ENCODE peak calls at places on chromosomes 13 and 19, in six cellular contexts. One of them, this sample, is unnamed.

GRCh38 chr13:39616087-39616694 is 13.2 kb upstream of the LHFPL6 start:
- DNase-seq in neural progenitor cell: peak; percentile 84
- DNase-seq in lung: no peak
- DNase-seq in IMR-90: peak; percentile 68
- DNase-seq in heart right ventricle: peak; percentile 70
- DNase-seq in A673: peak; percentile 89
- DNase-seq in this sample: peak; percentile 56

GRCh38 chr19:46573679-46574522 is 27.2 kb upstream of the CALM3 start:
- DNase-seq in heart right ventricle: no peak
- DNase-seq in A673: no peak
- DNase-seq in neural progenitor cell: no peak
- DNase-seq in lung: no peak
- DNase-seq in IMR-90: no peak
- DNase-seq in this sample: no peak

GRCh38 chr13:42740753-42741152 is 40.6 kb upstream of the FAM216B start:
- DNase-seq in lung: peak; percentile 54
- DNase-seq in heart right ventricle: peak; percentile 23
- DNase-seq in A673: peak; percentile 52
- DNase-seq in IMR-90: no peak
- DNase-seq in neural progenitor cell: no peak
- DNase-seq in this sample: peak; percentile 31

GRCh38 chr13:35984776-35985453 is 146.3 kb downstream of the DCLK1 start:
- DNase-seq in IMR-90: no peak
- DNase-seq in neural progenitor cell: peak; percentile 67
- DNase-seq in lung: no peak
- DNase-seq in heart right ventricle: no peak
- DNase-seq in A673: peak; percentile 70
- DNase-seq in this sample: no peak

GRCh38 chr13:77946522-77946921 is 27.9 kb upstream of the EDNRB start:
- DNase-seq in A673: no peak
- DNase-seq in IMR-90: no peak
- DNase-seq in neural progenitor cell: no peak
- DNase-seq in heart right ventricle: peak; percentile 6
- DNase-seq in lung: no peak
- DNase-seq in this sample: no peak

GRCh38 chr13:38914070-38914469 is 76.6 kb downstream of the STOML3 start:
- DNase-seq in IMR-90: no peak
- DNase-seq in A673: no peak
- DNase-seq in heart right ventricle: no peak
- DNase-seq in neural progenitor cell: no peak
- DNase-seq in lung: no peak
- DNase-seq in this sample: no peak

GRCh38 chr19:10748924-10749434 is 31.1 kb downstream of the DNM2 start:
- DNase-seq in A673: no peak
- DNase-seq in lung: peak; percentile 77
- DNase-seq in IMR-90: no peak
- DNase-seq in heart right ventricle: no peak
- DNase-seq in neural progenitor cell: no peak
- DNase-seq in this sample: peak; percentile 38

GRCh38 chr13:67186985-67187569 is 43.1 kb downstream of the PCDH9 start:
- DNase-seq in neural progenitor cell: peak; percentile 30
- DNase-seq in lung: no peak
- DNase-seq in A673: no peak
- DNase-seq in heart right ventricle: no peak
- DNase-seq in IMR-90: no peak
- DNase-seq in this sample: no peak

GRCh38 chr19:10389863-10390262 is 9.5 kb upstream of the TYK2 start:
- DNase-seq in neural progenitor cell: peak; percentile 37
- DNase-seq in lung: no peak
- DNase-seq in heart right ventricle: no peak
- DNase-seq in IMR-90: no peak
- DNase-seq in A673: peak; percentile 56
- DNase-seq in this sample: no peak

GRCh38 chr13:106095919-106096318 is 439.5 kb downstream of the EFNB2 start:
- DNase-seq in A673: no peak
- DNase-seq in lung: no peak
- DNase-seq in heart right ventricle: no peak
- DNase-seq in neural progenitor cell: no peak
- DNase-seq in IMR-90: no peak
- DNase-seq in this sample: no peak

DNA sequence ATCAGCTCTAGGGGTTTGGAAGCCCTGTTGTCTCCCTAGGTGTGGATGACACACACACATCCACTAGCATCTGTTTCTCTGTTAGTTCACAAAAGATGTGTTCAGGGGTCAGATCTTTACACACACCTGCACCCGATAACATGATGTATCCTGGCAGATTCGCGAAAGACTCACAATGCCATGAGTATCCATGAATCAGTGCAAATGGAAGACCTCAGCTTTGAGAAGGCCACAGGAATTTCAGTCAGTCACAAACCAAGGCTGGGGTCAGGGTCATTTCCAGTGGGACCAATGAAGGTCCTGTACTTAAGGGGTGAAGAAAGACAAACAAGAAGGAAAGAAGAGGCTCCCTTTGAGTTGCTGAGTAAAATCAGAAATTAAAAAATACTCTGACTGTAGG is 898.2 kb downstream of the UQCRFS1 start:
- DNase-seq in heart right ventricle: no peak
- DNase-seq in A673: no peak
- DNase-seq in lung: no peak
- DNase-seq in IMR-90: no peak
- DNase-seq in neural progenitor cell: no peak
- DNase-seq in this sample: no peak
- H3K4me3 ChIP-seq in heart right ventricle: no peak overlapping the region
- H3K4me3 ChIP-seq in A673: no peak overlapping the region
- H3K4me3 ChIP-seq in lung: no peak overlapping the region
- H3K4me3 ChIP-seq in IMR-90: no peak overlapping the region
- H3K4me3 ChIP-seq in neural progenitor cell: no peak overlapping the region
- H3K4me3 ChIP-seq in this sample: no peak overlapping the region

GRCh38 chr13:109369357-109370052 is 416.9 kb downstream of the IRS2 start:
- DNase-seq in heart right ventricle: no peak
- DNase-seq in IMR-90: no peak
- DNase-seq in lung: no peak
- DNase-seq in neural progenitor cell: no peak
- DNase-seq in A673: no peak
- DNase-seq in this sample: no peak
- TF ChIP-seq CTCF in heart right ventricle: no peak
- TF ChIP-seq CTCF in IMR-90: no peak
- TF ChIP-seq CTCF in lung: no peak
- TF ChIP-seq CTCF in neural progenitor cell: no peak
- TF ChIP-seq CTCF in A673: no peak
- TF ChIP-seq CTCF in this sample: no peak

GRCh38 chr13:50127726-50128291 is 112.6 kb downstream of the KCNRG start:
- DNase-seq in neural progenitor cell: peak; percentile 71
- DNase-seq in A673: no peak
- DNase-seq in IMR-90: no peak
- DNase-seq in lung: no peak
- DNase-seq in heart right ventricle: no peak
- DNase-seq in this sample: no peak

GRCh38 chr13:50126378-50127016 is 111.3 kb downstream of the KCNRG start:
- DNase-seq in neural progenitor cell: peak; percentile 48
- DNase-seq in IMR-90: peak; percentile 58
- DNase-seq in lung: no peak
- DNase-seq in A673: peak; percentile 59
- DNase-seq in heart right ventricle: no peak
- DNase-seq in this sample: no peak

GRCh38 chr13:50128406-50129048 is 113.3 kb downstream of the KCNRG start:
- DNase-seq in IMR-90: no peak
- DNase-seq in lung: no peak
- DNase-seq in neural progenitor cell: peak; percentile 58
- DNase-seq in heart right ventricle: no peak
- DNase-seq in A673: no peak
- DNase-seq in this sample: no peak

GRCh38 chr13:50125556-50126377 is 110.5 kb downstream of the KCNRG start:
- DNase-seq in lung: peak; percentile 92
- DNase-seq in A673: peak; percentile 94
- DNase-seq in heart right ventricle: peak; percentile 94
- DNase-seq in neural progenitor cell: peak; percentile 88
- DNase-seq in IMR-90: peak; percentile 80
- DNase-seq in this sample: peak; percentile 78

GRCh38 chr13:50127017-50127725 is 111.9 kb downstream of the KCNRG start:
- DNase-seq in lung: no peak
- DNase-seq in A673: no peak
- DNase-seq in IMR-90: peak; percentile 50
- DNase-seq in heart right ventricle: peak; percentile 54
- DNase-seq in neural progenitor cell: peak; percentile 75
- DNase-seq in this sample: no peak
- H3K27ac ChIP-seq in lung: peak overlapping the region; percentile 100
- H3K27ac ChIP-seq in A673: peak overlapping the region; percentile 99
- H3K27ac ChIP-seq in IMR-90: peak overlapping the region; percentile 95
- H3K27ac ChIP-seq in heart right ventricle: peak overlapping the region; percentile 99
- H3K27ac ChIP-seq in neural progenitor cell: no peak overlapping the region
- H3K27ac ChIP-seq in this sample: no peak overlapping the region

GRCh38 chr19:16326401-16327130 is 1.9 kb downstream of the KLF2 start:
- DNase-seq in lung: peak; percentile 29
- DNase-seq in A673: no peak
- DNase-seq in neural progenitor cell: peak; percentile 49
- DNase-seq in IMR-90: no peak
- DNase-seq in heart right ventricle: no peak
- DNase-seq in this sample: no peak

GRCh38 chr19:16325671-16326400 is 1.2 kb downstream of the KLF2 start:
- DNase-seq in A673: peak; percentile 65
- DNase-seq in heart right ventricle: no peak
- DNase-seq in IMR-90: no peak
- DNase-seq in neural progenitor cell: peak; percentile 86
- DNase-seq in lung: peak; percentile 57
- DNase-seq in this sample: no peak

GRCh38 chr19:16327911-16328823 is 3.5 kb downstream of the KLF2 start:
- DNase-seq in neural progenitor cell: no peak
- DNase-seq in lung: peak; percentile 89
- DNase-seq in heart right ventricle: peak; percentile 78
- DNase-seq in A673: no peak
- DNase-seq in IMR-90: peak; percentile 86
- DNase-seq in this sample: no peak

GRCh38 chr19:16327501-16327900 is 2.9 kb downstream of the KLF2 start:
- DNase-seq in heart right ventricle: no peak
- DNase-seq in neural progenitor cell: no peak
- DNase-seq in A673: no peak
- DNase-seq in IMR-90: no peak
- DNase-seq in lung: no peak
- DNase-seq in this sample: no peak

GRCh38 chr19:16327131-16327450 is 2.5 kb downstream of the KLF2 start:
- DNase-seq in heart right ventricle: no peak
- DNase-seq in IMR-90: no peak
- DNase-seq in A673: no peak
- DNase-seq in neural progenitor cell: no peak
- DNase-seq in lung: no peak
- DNase-seq in this sample: no peak
- H3K4me3 ChIP-seq in heart right ventricle: peak overlapping the region; percentile 89
- H3K4me3 ChIP-seq in IMR-90: no peak overlapping the region
- H3K4me3 ChIP-seq in A673: no peak overlapping the region
- H3K4me3 ChIP-seq in neural progenitor cell: peak overlapping the region; percentile 41
- H3K4me3 ChIP-seq in lung: peak overlapping the region; percentile 82
- H3K4me3 ChIP-seq in this sample: peak overlapping the region; percentile 83

GRCh38 chr13:22944378-22944777 is 236.4 kb upstream of the SGCG start:
- DNase-seq in neural progenitor cell: no peak
- DNase-seq in lung: no peak
- DNase-seq in IMR-90: no peak
- DNase-seq in heart right ventricle: no peak
- DNase-seq in A673: peak; percentile 5
- DNase-seq in this sample: no peak
- TF ChIP-seq CTCF in neural progenitor cell: no peak
- TF ChIP-seq CTCF in lung: no peak
- TF ChIP-seq CTCF in IMR-90: no peak
- TF ChIP-seq CTCF in heart right ventricle: no peak
- TF ChIP-seq CTCF in A673: peak; percentile 34
- TF ChIP-seq CTCF in this sample: no peak

GRCh38 chr19:1362385-1363257 is 21.1 kb upstream of the NDUFS7 start:
- DNase-seq in A673: no peak
- DNase-seq in heart right ventricle: no peak
- DNase-seq in neural progenitor cell: no peak
- DNase-seq in lung: no peak
- DNase-seq in IMR-90: no peak
- DNase-seq in this sample: no peak

GRCh38 chr19:1361601-1362384 is 21.9 kb upstream of the NDUFS7 start:
- DNase-seq in lung: no peak
- DNase-seq in A673: peak; percentile 85
- DNase-seq in neural progenitor cell: peak; percentile 63
- DNase-seq in IMR-90: peak; percentile 78
- DNase-seq in heart right ventricle: no peak
- DNase-seq in this sample: peak; percentile 69

GRCh38 chr19:1357695-1358094 is 26.0 kb upstream of the NDUFS7 start:
- DNase-seq in lung: no peak
- DNase-seq in IMR-90: no peak
- DNase-seq in neural progenitor cell: peak; percentile 82
- DNase-seq in heart right ventricle: no peak
- DNase-seq in A673: no peak
- DNase-seq in this sample: no peak

GRCh38 chr19:1360818-1361461 is 22.8 kb upstream of the NDUFS7 start:
- DNase-seq in A673: peak; percentile 89
- DNase-seq in lung: peak; percentile 48
- DNase-seq in neural progenitor cell: peak; percentile 75
- DNase-seq in IMR-90: peak; percentile 79
- DNase-seq in heart right ventricle: peak; percentile 62
- DNase-seq in this sample: peak; percentile 49

GRCh38 chr19:1360126-1360817 is 23.4 kb upstream of the NDUFS7 start:
- DNase-seq in A673: peak; percentile 35
- DNase-seq in heart right ventricle: no peak
- DNase-seq in IMR-90: no peak
- DNase-seq in neural progenitor cell: no peak
- DNase-seq in lung: no peak
- DNase-seq in this sample: no peak
- H3K27ac ChIP-seq in A673: peak overlapping the region; percentile 83
- H3K27ac ChIP-seq in heart right ventricle: peak overlapping the region; percentile 36
- H3K27ac ChIP-seq in IMR-90: peak overlapping the region; percentile 41
- H3K27ac ChIP-seq in neural progenitor cell: peak overlapping the region; percentile 91
- H3K27ac ChIP-seq in lung: peak overlapping the region; percentile 79
- H3K27ac ChIP-seq in this sample: peak overlapping the region; percentile 85

This sample was measured in brain microvascular endothelial cell.